ENCODE peak calls at places on chromosomes 11 and 22, in eight cellular contexts. V is COLO829, I is sciatic nerve, U is T-helper 1 cell, Z is ACHN, X is AG09319, S is NAMALWA, F is choroid plexus epithelial cell. D is an unnamed sample.

GRCh38 chr11:110971110-110971509 is 258.9 kb upstream of the ARHGAP20 start:
- DNase-seq in V (no peak), I (no peak), U (no peak), Z (peak), X (no peak), S (no peak), F (peak), D (no peak)

GRCh38 chr11:94968334-94968958 is 4.9 kb downstream of the CWC15 start:
- DNase-seq in V (peak), I (no peak), U (no peak), Z (peak), X (peak), S (peak), F (peak), D (no peak)

GRCh38 chr22:32926600-32926999 is 125.1 kb downstream of the TIMP3 start:
- DNase-seq in V (peak), I (no peak), U (no peak), Z (peak), X (no peak), S (peak), F (peak), D (no peak)

GRCh38 chr22:50576070-50576469 is 2.2 kb downstream of the CPT1B start:
- DNase-seq in V (no peak), I (no peak), U (no peak), Z (peak), X (no peak), S (no peak), F (peak), D (no peak)

GRCh38 chr11:105903113-105903512 is 118.9 kb downstream of the MSANTD4 start:
- DNase-seq in V (no peak), I (no peak), U (no peak), Z (no peak), X (no peak), S (no peak), F (peak), D (no peak)

GRCh38 chr22:47309476-47309875 is 547.0 kb downstream of the TBC1D22A start:
- DNase-seq in V (no peak), I (no peak), U (no peak), Z (no peak), X (no peak), S (no peak), F (no peak), D (no peak)

GRCh38 chr11:102812188-102812587 is 14.2 kb upstream of the MMP1 start:
- DNase-seq in V (no peak), I (no peak), U (no peak), Z (no peak), X (no peak), S (no peak), F (no peak), D (no peak)

GRCh38 chr11:101912823-101913284 is 2.0 kb upstream of the CEP126 start:
- DNase-seq in V (no peak), I (no peak), U (no peak), Z (no peak), X (no peak), S (no peak), F (peak), D (no peak)

GRCh38 chr11:93476796-93477195 is 66.4 kb downstream of the SMCO4 start:
- DNase-seq in V (no peak), I (no peak), U (no peak), Z (no peak), X (peak), S (no peak), F (peak), D (no peak)

D was measured in T-helper 9 cell.